ENCODE peak calls at places on chromosomes 5 and 9, in six cellular contexts. H is H9, S is osteoblast, D is AG04450, Q is IMR-90, F is esophagus squamous epithelium. U is an unnamed sample.

GRCh38 chr9:19174127-19174921 is 47.0 kb upstream of the PLIN2 start:
- DNase-seq in H (peak; percentile 38), S (peak; percentile 92), D (peak; percentile 65), Q (peak; percentile 93), F (no peak), U (peak; percentile 82)

GRCh38 chr9:98536542-98537173 is 172.1 kb downstream of the GABBR2 start:
- DNase-seq in H (peak; percentile 76), S (no peak), D (no peak), Q (no peak), F (no peak), U (no peak)

GRCh38 chr9:26856413-26857032 is 36.1 kb downstream of the CAAP1 start:
- DNase-seq in H (peak; percentile 63), S (peak; percentile 30), D (no peak), Q (peak; percentile 38), F (no peak), U (peak; percentile 32)

GRCh38 chr9:89471390-89471789 is 26.5 kb downstream of the SEMA4D start:
- DNase-seq in H (no peak), S (no peak), D (no peak), Q (no peak), F (no peak), U (no peak)

GRCh38 chr5:107542831-107543231 is 127.9 kb downstream of the EFNA5 start:
- DNase-seq in H (no peak), S (peak; percentile 30), D (peak; percentile 10), Q (peak; percentile 40), F (no peak), U (peak; percentile 87)

GRCh38 chr9:123111427-123111826 is 78.0 kb downstream of the GPR21 start:
- DNase-seq in H (no peak), S (peak; percentile 37), D (no peak), Q (no peak), F (no peak), U (no peak)

GRCh38 chr5:172453206-172453985 is 929 bp downstream of the SH3PXD2B start:
- DNase-seq in H (peak; percentile 77), S (peak; percentile 82), D (no peak), Q (peak; percentile 74), F (no peak), U (peak; percentile 68)

GRCh38 chr9:132560604-132561304 is 21.7 kb upstream of the BARHL1 start:
- DNase-seq in H (no peak), S (peak; percentile 48), D (no peak), Q (no peak), F (no peak), U (no peak)

GRCh38 chr9:36039696-36040095 is 3.0 kb downstream of the RECK start:
- DNase-seq in H (no peak), S (peak; percentile 81), D (no peak), Q (peak; percentile 65), F (no peak), U (no peak)

GRCh38 chr5:169151051-169151805 is 149.7 kb downstream of the SLIT3 start:
- DNase-seq in H (no peak), S (no peak), D (no peak), Q (no peak), F (no peak), U (no peak)

GRCh38 chr5:59598547-59598874 is 295.0 kb downstream of the PDE4D start:
- DNase-seq in H (no peak), S (peak; percentile 34), D (no peak), Q (no peak), F (no peak), U (no peak)

GRCh38 chr5:56410696-56411095 is 177.6 kb upstream of the ANKRD55 start:
- DNase-seq in H (no peak), S (no peak), D (no peak), Q (no peak), F (no peak), U (no peak)

GRCh38 chr9:120928720-120929389 is 2.3 kb upstream of the TRAF1 start:
- DNase-seq in H (peak; percentile 73), S (peak; percentile 90), D (no peak), Q (no peak), F (peak; percentile 14), U (peak; percentile 88)

GRCh38 chr5:96978812-96979449 is 43.1 kb downstream of the LNPEP start:
- DNase-seq in H (no peak), S (no peak), D (peak; percentile 61), Q (peak; percentile 78), F (no peak), U (no peak)

GRCh38 chr9:72557549-72557948 is 36.1 kb downstream of the TMC1 start:
- DNase-seq in H (no peak), S (peak; percentile 83), D (peak; percentile 83), Q (peak; percentile 97), F (no peak), U (peak; percentile 94)

GRCh38 chr5:163963881-163964280 is 458.5 kb downstream of the MAT2B start:
- DNase-seq in H (no peak), S (no peak), D (no peak), Q (no peak), F (no peak), U (no peak)

GRCh38 chr9:108270041-108270440 is 585.7 kb downstream of the ACTL7B start:
- DNase-seq in H (no peak), S (no peak), D (no peak), Q (peak; percentile 38), F (no peak), U (peak; percentile 56)

GRCh38 chr9:70419546-70420266 is 5.2 kb upstream of the KLF9 start:
- DNase-seq in H (peak; percentile 71), S (peak; percentile 97), D (peak; percentile 92), Q (peak; percentile 96), F (peak; percentile 91), U (peak; percentile 99)

GRCh38 chr9:110443146-110443877 is 105.6 kb upstream of the TXNDC8 start:
- DNase-seq in H (no peak), S (peak; percentile 27), D (peak; percentile 46), Q (peak; percentile 84), F (no peak), U (peak; percentile 74)

GRCh38 chr5:24642022-24642421 is 2.8 kb downstream of the CDH10 start:
- DNase-seq in H (no peak), S (no peak), D (no peak), Q (peak; percentile 0), F (no peak), U (peak; percentile 16)

GRCh38 chr9:8806150-8806549 is 1006.6 kb upstream of the DMAC1 start:
- DNase-seq in H (no peak), S (no peak), D (no peak), Q (no peak), F (no peak), U (no peak)

GRCh38 chr9:112757300-112757883 is 6.8 kb downstream of the SNX30 start:
- DNase-seq in H (no peak), S (no peak), D (no peak), Q (peak; percentile 45), F (no peak), U (peak; percentile 44)

GRCh38 chr9:112755675-112756074 is 5.1 kb downstream of the SNX30 start:
- DNase-seq in H (no peak), S (no peak), D (no peak), Q (peak; percentile 60), F (no peak), U (no peak)

GRCh38 chr9:112753725-112754124 is 3.2 kb downstream of the SNX30 start:
- DNase-seq in H (no peak), S (peak; percentile 96), D (peak; percentile 67), Q (peak; percentile 94), F (no peak), U (peak; percentile 76)

GRCh38 chr9:112754578-112754977 is 4.0 kb downstream of the SNX30 start:
- DNase-seq in H (no peak), S (no peak), D (no peak), Q (peak; percentile 71), F (no peak), U (peak; percentile 69)

DNA sequence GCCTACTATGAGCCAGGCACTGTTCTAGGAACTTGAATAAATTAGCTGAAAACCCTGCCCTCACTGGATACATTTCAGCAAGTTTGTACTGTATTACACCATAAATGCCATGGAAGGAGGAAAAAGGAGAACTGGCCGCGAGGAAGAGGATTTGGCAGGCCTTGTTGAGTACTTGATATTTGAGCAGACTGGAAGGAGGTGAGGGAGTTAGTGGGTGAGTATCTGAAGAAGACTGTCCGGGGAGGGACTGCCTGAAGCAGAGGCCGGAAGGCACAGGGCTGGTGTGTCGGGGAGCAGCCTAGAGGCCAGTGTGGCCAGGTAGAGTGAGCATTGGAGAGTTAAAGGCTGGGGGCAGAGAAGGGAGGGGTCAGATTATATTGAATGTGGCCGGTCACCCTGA is 4.5 kb downstream of the SNX30 start:
- DNase-seq in H (no peak), S (no peak), D (no peak), Q (peak; percentile 31), F (no peak), U (no peak)
- H3K27ac ChIP-seq in H (peak overlapping the region; percentile 10), S (peak overlapping the region; percentile 56), D (peak overlapping the region; percentile 68), Q (peak overlapping the region; percentile 72), F (peak overlapping the region; percentile 75), U (no peak overlapping the region)

GRCh38 chr5:175895215-175895614 is 23.8 kb downstream of the CPLX2 start:
- DNase-seq in H (no peak), S (peak; percentile 11), D (no peak), Q (no peak), F (no peak), U (no peak)
- TF ChIP-seq CTCF in H (no peak), S (no peak), D (no peak), Q (no peak), F (no peak), U (no peak)

DNA sequence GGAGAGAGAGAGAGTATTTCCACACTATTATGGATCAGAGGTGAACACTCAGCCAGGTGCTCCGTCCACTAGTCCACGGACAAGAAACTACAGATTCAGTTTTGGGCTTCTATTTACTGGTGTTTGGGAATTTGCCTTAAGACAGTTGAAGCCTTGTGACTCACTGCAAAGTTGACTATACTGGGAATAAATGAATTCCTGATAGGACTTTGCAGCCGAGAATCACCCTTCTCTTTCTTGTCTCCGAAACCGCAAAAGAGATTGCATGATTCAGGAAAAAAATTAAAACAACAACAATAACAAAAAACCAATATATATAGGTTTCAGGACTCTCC is 701 bp downstream of the TMEM171 start:
- DNase-seq in H (no peak), S (peak; percentile 97), D (no peak), Q (peak; percentile 47), F (no peak), U (peak; percentile 48)
- H3K27ac ChIP-seq in H (no peak overlapping the region), S (no peak overlapping the region), D (no peak overlapping the region), Q (no peak overlapping the region), F (peak overlapping the region; percentile 52), U (no peak overlapping the region)

GRCh38 chr9:21559402-21560280 is 77.5 kb upstream of the IFNE start:
- DNase-seq in H (peak; percentile 77), S (peak; percentile 93), D (no peak), Q (peak; percentile 55), F (no peak), U (peak; percentile 54)
- TF ChIP-seq CTCF in H (peak; percentile 34), S (no peak), D (no peak), Q (no peak), F (no peak), U (peak; percentile 16)

GRCh38 chr9:129810116-129810515 is 7.1 kb downstream of the TOR1B start:
- DNase-seq in H (no peak), S (no peak), D (no peak), Q (no peak), F (no peak), U (no peak)

GRCh38 chr9:129811967-129812363 is 9.0 kb downstream of the TOR1B start:
- DNase-seq in H (no peak), S (no peak), D (no peak), Q (no peak), F (no peak), U (no peak)

GRCh38 chr9:129812385-129812784 is 9.4 kb downstream of the TOR1B start:
- DNase-seq in H (no peak), S (no peak), D (no peak), Q (no peak), F (no peak), U (no peak)

GRCh38 chr9:129809346-129809745 is 6.4 kb downstream of the TOR1B start:
- DNase-seq in H (no peak), S (no peak), D (no peak), Q (no peak), F (no peak), U (no peak)

GRCh38 chr9:129810788-129811187 is 7.8 kb downstream of the TOR1B start:
- DNase-seq in H (no peak), S (no peak), D (no peak), Q (no peak), F (no peak), U (no peak)
- H3K27ac ChIP-seq in H (no peak overlapping the region), S (no peak overlapping the region), D (no peak overlapping the region), Q (no peak overlapping the region), F (no peak overlapping the region), U (no peak overlapping the region)

U was measured in RWPE1.